ENCODE peak calls at places on chromosome 13, in ten cellular contexts. M is H1, W is PC-3, Y is fibroblast of lung, P is GM23338, V is neural progenitor cell, I is PC-9, Z is A673, D is endothelial cell of umbilical vein, Q is HepG2. E is an unnamed sample.

GRCh38 chr13:26247608-26248007 is 6.3 kb upstream of the CDK8 start:
- DNase-seq in Z (no peak), W (no peak), Q (no peak), I (no peak), Y (no peak), P (no peak), D (no peak), V (no peak), M (no peak), E (no peak)

GRCh38 chr13:79307433-79307861 is 98.6 kb downstream of the RBM26 start:
- DNase-seq in W (no peak), Q (peak; percentile 52), M (no peak), V (no peak), Z (no peak), Y (no peak), I (no peak), P (no peak), D (no peak), E (no peak)

GRCh38 chr13:75214846-75215245 is 267.1 kb downstream of the TBC1D4 start:
- DNase-seq in M (no peak), P (no peak), I (no peak), W (no peak), D (no peak), V (no peak), Q (no peak), Y (no peak), Z (no peak), E (peak; percentile 53)

GRCh38 chr13:22135446-22135845 is 464.6 kb downstream of the FGF9 start:
- DNase-seq in Q (no peak), I (no peak), V (no peak), D (no peak), P (no peak), Y (no peak), W (no peak), M (no peak), Z (no peak), E (no peak)

GRCh38 chr13:86922936-86923335 is 748.2 kb upstream of the SLITRK5 start:
- DNase-seq in M (no peak), V (no peak), W (no peak), P (no peak), Q (no peak), Y (peak; percentile 42), I (no peak), D (no peak), Z (no peak), E (no peak)

GRCh38 chr13:111476197-111476596 is 155.8 kb downstream of the TEX29 start:
- DNase-seq in Y (no peak), M (peak; percentile 30), P (no peak), D (no peak), Q (no peak), I (no peak), Z (no peak), W (no peak), V (no peak), E (no peak)

GRCh38 chr13:63773476-63773875 is 2357.8 kb upstream of the PCDH20 start:
- DNase-seq in Q (no peak), D (no peak), Y (no peak), I (no peak), V (no peak), P (no peak), Z (peak; percentile 64), W (no peak), M (no peak), E (no peak)

GRCh38 chr13:78228211-78228610 is 309.6 kb upstream of the EDNRB start:
- DNase-seq in Y (peak; percentile 66), V (no peak), I (no peak), W (no peak), Z (no peak), M (no peak), P (no peak), Q (no peak), D (no peak), E (no peak)

DNA sequence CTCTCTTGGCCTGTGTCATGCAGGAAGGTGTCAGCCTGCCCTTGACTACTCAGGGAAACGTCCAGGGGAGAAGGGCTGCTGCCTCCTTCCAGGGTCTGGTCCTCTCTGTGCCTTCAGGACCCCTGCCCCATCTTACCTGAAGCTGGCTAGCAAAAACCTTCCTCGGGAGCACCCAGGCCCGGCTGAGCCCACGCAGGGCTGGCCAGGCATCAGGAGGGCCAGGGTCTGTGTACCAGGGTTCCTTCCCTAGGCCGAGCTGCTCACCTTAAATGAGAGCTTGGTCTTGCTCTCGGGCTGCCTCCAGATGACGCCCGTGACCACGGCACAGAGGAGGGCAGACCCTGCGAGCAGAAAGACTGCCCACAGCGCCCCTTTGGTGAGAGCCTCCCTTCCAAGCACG is 78.6 kb downstream of the SLC7A1 start:
- DNase-seq in Y (no peak), V (no peak), Z (no peak), M (no peak), Q (no peak), I (no peak), D (no peak), P (no peak), W (no peak), E (no peak)
- H3K36me3 ChIP-seq in Y (peaks cover 19% of the 10 kb centered on the region), V (no peaks in the 10 kb centered on the region), Z (peaks cover 70% of the 10 kb centered on the region), M (peaks cover 78% of the 10 kb centered on the region), Q (peaks cover 48% of the 10 kb centered on the region), I (peaks cover 47% of the 10 kb centered on the region), D (peaks cover 13% of the 10 kb centered on the region), P (peaks cover 33% of the 10 kb centered on the region), W (peaks cover 27% of the 10 kb centered on the region), E (peaks cover 27% of the 10 kb centered on the region)

GRCh38 chr13:98890186-98890585 is 87.7 kb downstream of the DOCK9 start:
- DNase-seq in M (no peak), D (peak; percentile 47), I (peak; percentile 52), Q (no peak), V (no peak), Z (no peak), P (no peak), Y (peak; percentile 96), W (peak; percentile 90), E (peak; percentile 86)

GRCh38 chr13:98889419-98890079 is 88.3 kb downstream of the DOCK9 start:
- DNase-seq in P (no peak), Q (no peak), I (peak; percentile 59), V (no peak), W (peak; percentile 62), Z (no peak), Y (no peak), D (no peak), M (no peak), E (peak; percentile 31)

GRCh38 chr13:98888890-98889279 is 89.0 kb downstream of the DOCK9 start:
- DNase-seq in Z (no peak), V (no peak), Y (no peak), P (no peak), W (no peak), Q (no peak), M (no peak), I (no peak), D (no peak), E (no peak)

GRCh38 chr13:98886587-98886986 is 91.3 kb downstream of the DOCK9 start:
- DNase-seq in I (no peak), Q (no peak), Z (no peak), P (peak; percentile 20), Y (no peak), W (no peak), V (no peak), D (no peak), M (no peak), E (no peak)

DNA sequence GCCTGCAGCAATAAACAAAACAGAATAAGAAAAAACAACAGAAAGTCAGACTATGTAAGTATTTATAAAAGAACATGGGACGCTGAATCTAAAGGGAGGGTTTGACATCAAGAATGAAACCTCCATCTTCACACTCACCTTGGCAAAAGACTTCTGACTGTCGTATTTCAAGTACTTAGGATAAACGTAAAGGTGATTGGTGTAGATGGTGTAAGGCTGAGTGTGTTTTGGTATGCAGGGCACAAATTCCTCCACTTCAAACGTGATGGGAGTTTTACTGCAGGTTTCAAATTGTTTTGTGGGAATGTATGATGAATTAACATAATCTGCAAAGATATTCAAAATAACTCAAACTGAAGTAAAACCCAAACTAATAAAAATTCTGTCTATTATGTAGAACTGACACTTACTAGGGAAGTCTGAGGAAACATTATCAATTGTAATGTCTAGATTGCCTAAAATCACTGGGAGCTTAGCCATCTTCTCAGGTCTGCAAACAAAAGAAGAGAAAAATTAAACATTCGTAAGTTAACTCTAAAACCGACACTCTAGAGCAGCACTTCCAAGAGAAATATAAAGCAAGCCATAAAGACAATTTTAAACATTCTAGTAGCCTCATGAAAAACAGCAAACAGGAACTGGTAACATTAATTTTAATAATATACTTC is 89.5 kb downstream of the DOCK9 start:
- DNase-seq in Y (no peak), M (no peak), W (no peak), I (no peak), P (peak; percentile 50), Q (no peak), D (no peak), V (no peak), Z (no peak), E (no peak)
- H3K4me1 ChIP-seq in Y (no peaks in the 10 kb centered on the region), M (peaks cover 9% of the 10 kb centered on the region), W (peaks cover 26% of the 10 kb centered on the region), I (peaks cover 17% of the 10 kb centered on the region), P (peaks cover 42% of the 10 kb centered on the region), Q (no peaks in the 10 kb centered on the region), D (peaks cover 40% of the 10 kb centered on the region), V (peaks cover 9% of the 10 kb centered on the region), Z (peaks cover 41% of the 10 kb centered on the region), E (peaks cover 21% of the 10 kb centered on the region)

GRCh38 chr13:33017410-33017929 is 1.2 kb downstream of the KL start:
- DNase-seq in Y (peak; percentile 55), M (no peak), P (peak; percentile 66), Z (peak; percentile 50), D (peak; percentile 30), Q (peak; percentile 18), V (peak; percentile 54), W (no peak), I (no peak), E (peak; percentile 31)

GRCh38 chr13:33014291-33014690 is 1.9 kb upstream of the KL start:
- DNase-seq in V (no peak), W (peak; percentile 7), Z (no peak), M (no peak), P (no peak), Y (peak; percentile 51), D (no peak), I (peak; percentile 75), Q (no peak), E (no peak)

GRCh38 chr13:33015275-33015674 is 948 bp upstream of the KL start:
- DNase-seq in M (no peak), V (no peak), Y (no peak), D (no peak), Z (no peak), P (peak; percentile 50), I (no peak), Q (no peak), W (no peak), E (no peak)

GRCh38 chr13:33016414-33017409 is at the start of gene KL:
- DNase-seq in P (peak; percentile 63), Q (no peak), W (no peak), D (no peak), V (peak; percentile 53), M (peak; percentile 72), Z (peak; percentile 39), Y (peak; percentile 6), I (no peak), E (no peak)

DNA sequence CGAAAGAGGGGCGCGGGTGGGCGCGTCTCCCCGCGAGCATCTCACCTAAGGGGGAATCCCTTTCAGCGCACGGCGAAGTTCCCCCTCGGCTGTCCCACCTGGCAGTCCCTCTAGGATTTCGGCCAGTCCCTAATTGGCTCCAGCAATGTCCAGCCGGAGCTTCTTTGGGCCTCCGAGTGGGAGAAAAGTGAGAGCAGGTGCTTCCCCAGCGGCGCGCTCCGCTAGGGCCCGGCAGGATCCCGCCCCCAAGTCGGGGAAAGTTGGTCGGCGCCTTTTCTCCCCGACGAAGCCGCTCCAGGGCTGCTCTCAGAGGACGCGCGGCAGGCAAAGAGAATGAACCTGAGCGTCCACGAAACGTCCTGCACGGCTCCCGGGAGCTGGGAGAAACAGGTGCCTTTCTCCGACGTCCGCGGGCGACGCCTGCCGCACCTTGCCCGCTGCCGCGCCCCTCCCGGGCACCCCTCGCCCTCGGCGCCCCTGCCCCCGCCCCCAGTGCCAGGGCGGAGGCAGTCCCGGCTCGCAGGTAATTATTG is 366 bp upstream of the KL start:
- DNase-seq in V (peak; percentile 45), W (no peak), P (peak; percentile 58), Q (no peak), I (no peak), Y (no peak), Z (no peak), D (no peak), M (peak; percentile 57), E (no peak)
- TF ChIP-seq EZH2 in V (peak; percentile 89), W (no peak), P (peak; percentile 44), Q (no peak), I (no peak), Y (peak; percentile 85), Z (no peak), D (peak; percentile 72), M (peak; percentile 56), E (peak; percentile 51)

GRCh38 chr13:20980899-20981298 is 78.4 kb upstream of the XPO4 start:
- DNase-seq in Z (no peak), Q (no peak), I (no peak), P (no peak), Y (no peak), W (no peak), M (no peak), V (no peak), D (no peak), E (no peak)

GRCh38 chr13:20980420-20980819 is 77.9 kb upstream of the XPO4 start:
- DNase-seq in V (no peak), P (no peak), Y (no peak), Z (no peak), W (no peak), M (no peak), D (no peak), Q (no peak), I (no peak), E (no peak)

GRCh38 chr13:20974981-20975585 is 72.5 kb upstream of the XPO4 start:
- DNase-seq in P (no peak), V (no peak), W (no peak), Y (no peak), Z (no peak), I (no peak), D (no peak), Q (no peak), M (no peak), E (no peak)

GRCh38 chr13:20973886-20974285 is 71.3 kb upstream of the XPO4 start:
- DNase-seq in W (no peak), Z (no peak), Q (no peak), Y (no peak), P (no peak), D (no peak), M (no peak), V (no peak), I (no peak), E (no peak)

DNA sequence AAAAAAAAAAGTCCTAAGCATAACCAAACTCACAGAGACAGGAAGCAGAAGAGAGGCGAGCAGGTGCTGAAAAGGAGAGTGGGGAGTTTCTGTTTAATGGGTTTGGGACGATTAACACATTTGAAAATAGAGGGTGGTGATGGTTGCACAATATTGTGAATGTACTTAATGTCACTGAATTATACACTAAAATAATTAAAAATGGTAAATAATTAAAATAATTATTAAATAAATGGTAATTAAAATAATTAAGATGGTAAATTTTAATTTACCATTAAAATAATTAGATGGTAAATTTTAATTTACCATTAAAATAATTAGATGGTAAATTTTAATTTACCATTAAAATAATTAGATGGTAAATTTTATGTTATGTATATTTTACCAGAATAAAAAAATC is 74.8 kb upstream of the XPO4 start:
- DNase-seq in I (no peak), W (no peak), Y (no peak), M (no peak), Z (no peak), V (no peak), Q (no peak), D (no peak), P (no peak), E (no peak)
- H3K36me3 ChIP-seq in I (peaks cover 4% of the 10 kb centered on the region), W (peaks cover 33% of the 10 kb centered on the region), Y (peaks cover 38% of the 10 kb centered on the region), M (peaks cover 62% of the 10 kb centered on the region), Z (peaks cover 25% of the 10 kb centered on the region), V (peaks cover 18% of the 10 kb centered on the region), Q (peaks cover 28% of the 10 kb centered on the region), D (peaks cover 46% of the 10 kb centered on the region), P (peaks cover 44% of the 10 kb centered on the region), E (peaks cover 30% of the 10 kb centered on the region)

E was measured in mammary epithelial cell.